ENCODE peak calls at places on chromosomes 16 and 17, in seven cellular contexts. X is mucosa of descending colon, R is fibroblast of mammary gland, J is endothelial cell of umbilical vein, B is breast epithelium, W is fibroblast of villous mesenchyme, C is testis. Q is an unnamed sample.

GRCh38 chr17:81572499-81573030 is 20.4 kb upstream of the FAAP100 start:
- DNase-seq in W (no peak), J (no peak), B (no peak), X (no peak), R (no peak), C (no peak), Q (no peak)

GRCh38 chr16:78768723-78769122 is 669.3 kb downstream of the WWOX start:
- DNase-seq in J (no peak), C (no peak), X (no peak), B (no peak), W (no peak), R (no peak), Q (no peak)

GRCh38 chr17:37848690-37849616 is 75.3 kb upstream of the TBC1D3K start:
- DNase-seq in B (no peak), C (no peak), J (peak), R (peak), W (peak), X (no peak), Q (peak)

GRCh38 chr17:1643999-1644492 is 1.5 kb downstream of the SCARF1 start:
- DNase-seq in J (peak), B (no peak), C (no peak), W (no peak), R (no peak), X (no peak), Q (no peak)

GRCh38 chr16:4960579-4960978 is 2.4 kb downstream of the SEC14L5 start:
- DNase-seq in J (no peak), B (no peak), C (no peak), W (no peak), R (no peak), X (no peak), Q (no peak)

GRCh38 chr16:54397838-54398237 is 111.3 kb upstream of the IRX3 start:
- DNase-seq in X (no peak), J (no peak), W (no peak), B (no peak), C (no peak), R (no peak), Q (no peak)

GRCh38 chr16:24736758-24737157 is 7.3 kb downstream of the TNRC6A start:
- DNase-seq in W (peak), R (no peak), B (no peak), X (no peak), J (no peak), C (peak), Q (no peak)

GRCh38 chr17:67759355-67760171 is 41.8 kb downstream of the NOL11 start:
- DNase-seq in J (no peak), C (peak), B (no peak), X (no peak), W (peak), R (peak), Q (peak)

GRCh38 chr17:42392664-42393415 is 4.6 kb upstream of the STAT3 start:
- DNase-seq in W (no peak), C (no peak), J (no peak), B (no peak), X (no peak), R (no peak), Q (no peak)

GRCh38 chr17:28494445-28495188 is 11.5 kb upstream of the FOXN1 start:
- DNase-seq in W (peak), X (peak), B (peak), R (peak), C (peak), J (peak), Q (peak)

GRCh38 chr16:78599271-78599670 is 499.8 kb downstream of the WWOX start:
- DNase-seq in X (no peak), C (no peak), W (no peak), B (no peak), J (no peak), R (no peak), Q (no peak)

GRCh38 chr16:82715833-82716232 is 89.1 kb downstream of the CDH13 start:
- DNase-seq in R (no peak), W (no peak), C (no peak), X (no peak), J (no peak), B (no peak), Q (peak)

DNA sequence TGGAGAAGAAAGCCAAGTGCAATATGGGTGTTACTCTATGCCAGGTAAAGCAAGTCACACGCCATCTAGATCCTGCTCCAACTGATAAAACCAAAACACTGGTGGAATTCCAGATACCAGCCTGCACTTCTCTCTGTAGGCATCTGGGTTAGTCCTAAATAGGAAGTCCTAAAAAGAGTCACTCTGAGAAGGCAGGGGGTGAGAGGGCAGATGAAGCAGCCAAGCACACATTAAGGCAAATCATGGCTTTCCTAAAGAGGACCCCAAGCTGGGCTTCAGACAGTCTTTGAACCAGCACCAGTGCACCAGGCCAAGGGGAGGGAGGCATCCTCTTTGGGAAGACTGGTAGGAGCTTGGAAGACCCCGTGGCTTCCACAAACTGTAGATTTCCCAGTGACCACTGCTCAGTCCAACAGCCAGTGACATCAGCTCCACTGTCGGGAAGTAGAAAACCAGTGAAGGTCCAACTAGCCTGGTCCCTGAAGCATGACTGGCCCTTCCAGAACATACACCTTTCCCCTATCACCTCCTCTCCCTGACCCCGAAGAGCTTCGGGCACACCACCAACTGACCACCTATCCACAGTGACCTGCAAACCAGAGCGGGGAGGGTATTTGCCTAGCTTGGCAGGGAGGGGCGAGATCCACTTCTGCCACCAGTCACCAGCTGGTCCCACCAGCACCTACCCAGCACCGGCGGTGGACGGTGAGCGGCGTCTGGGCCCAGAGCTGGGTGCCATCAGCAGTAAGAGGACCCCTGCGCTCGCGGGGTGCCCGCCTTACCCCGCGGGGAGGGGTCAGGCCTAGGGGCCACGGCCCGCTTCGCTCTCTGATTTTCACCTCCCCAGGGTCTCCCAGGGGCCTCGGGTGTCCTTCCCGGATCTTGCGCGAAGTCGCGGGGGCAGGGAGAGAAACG is 1.0 kb downstream of the LITAF start:
- DNase-seq in R (no peak), B (no peak), X (peak), W (peak), C (peak), J (no peak), Q (no peak)
- H3K4me3 ChIP-seq in R (peak), B (peak), X (peak), W (peak), C (peak), J (peak), Q (peak)

GRCh38 chr16:58105619-58106018 is 23.6 kb downstream of the CFAP20 start:
- DNase-seq in R (no peak), B (no peak), J (peak), C (no peak), W (no peak), X (no peak), Q (no peak)
- TF ChIP-seq CTCF in R (no peak), B (no peak), J (no peak), C (no peak), W (no peak), X (no peak), Q (no peak)

GRCh38 chr16:30997000-30997886 is 12.2 kb downstream of the HSD3B7 start:
- DNase-seq in B (peak), J (peak), W (peak), R (peak), C (peak), X (peak), Q (peak)
- H3K4me3 ChIP-seq in B (peak), J (peak), W (peak), R (peak), C (peak), X (no peak), Q (peak)

DNA sequence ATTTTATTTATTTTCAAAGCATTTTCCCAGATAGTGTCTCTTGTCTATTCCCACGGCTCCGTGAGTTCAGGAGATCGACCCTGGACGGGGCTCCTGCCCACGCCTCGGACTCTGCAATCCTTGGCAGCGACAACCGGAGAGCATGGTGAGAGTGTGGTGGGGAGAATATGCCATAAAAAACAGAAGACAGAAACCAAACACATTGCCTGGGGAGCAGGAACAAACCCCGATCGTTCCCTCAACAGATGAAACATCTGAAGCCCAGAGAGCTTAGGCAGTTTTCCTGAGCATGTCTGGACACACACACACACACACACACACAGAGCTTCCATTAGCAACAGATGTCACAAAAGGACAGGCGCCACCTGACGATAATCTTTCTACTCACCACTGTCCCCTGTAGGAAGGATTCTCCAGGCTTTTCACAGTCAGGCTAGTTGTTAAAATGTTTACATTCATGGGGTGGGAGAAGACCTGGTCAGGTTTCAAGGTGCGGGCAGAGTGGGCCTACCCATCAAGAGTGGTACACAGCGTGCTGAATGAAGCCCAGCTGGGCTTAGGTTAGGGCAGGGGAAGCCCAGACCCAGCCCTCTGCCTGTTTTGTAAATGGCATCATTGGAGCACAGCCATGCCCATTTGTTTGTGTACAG is 230.4 kb upstream of the TNRC6C start:
- DNase-seq in B (no peak), J (no peak), W (peak), R (peak), C (peak), X (no peak), Q (no peak)
- TF ChIP-seq CTCF in B (peak), J (no peak), W (peak), R (peak), C (peak), X (no peak), Q (no peak)

DNA sequence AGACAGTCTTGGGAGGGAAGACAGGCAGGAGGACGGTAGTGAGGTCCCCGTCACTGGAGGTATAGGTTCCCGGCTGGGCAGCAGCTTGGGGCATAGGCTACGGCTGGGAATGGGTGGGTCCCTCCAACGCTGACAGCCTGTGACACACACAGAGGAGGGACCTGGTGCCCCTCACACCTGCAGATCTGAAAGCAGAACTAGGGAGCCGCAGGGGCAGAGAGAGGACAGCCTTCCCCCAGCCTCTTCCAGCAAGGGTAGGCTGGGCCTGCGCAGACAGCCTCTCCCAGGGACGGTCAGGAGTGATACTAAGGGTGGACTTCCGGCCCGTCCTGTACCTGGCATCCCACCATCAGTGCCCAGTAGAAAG is 2.0 kb downstream of the P2RX1 start:
- DNase-seq in X (peak), J (no peak), W (no peak), B (no peak), R (no peak), C (no peak), Q (no peak)
- H3K4me3 ChIP-seq in X (no peak), J (no peak), W (no peak), B (no peak), R (no peak), C (no peak), Q (no peak)

GRCh38 chr17:31415004-31415454 is 23.6 kb downstream of the RAB11FIP4 start:
- DNase-seq in B (no peak), R (no peak), X (peak), J (no peak), C (no peak), W (no peak), Q (no peak)
- TF ChIP-seq CTCF in B (no peak), R (no peak), X (no peak), J (no peak), C (no peak), W (no peak), Q (no peak)

DNA sequence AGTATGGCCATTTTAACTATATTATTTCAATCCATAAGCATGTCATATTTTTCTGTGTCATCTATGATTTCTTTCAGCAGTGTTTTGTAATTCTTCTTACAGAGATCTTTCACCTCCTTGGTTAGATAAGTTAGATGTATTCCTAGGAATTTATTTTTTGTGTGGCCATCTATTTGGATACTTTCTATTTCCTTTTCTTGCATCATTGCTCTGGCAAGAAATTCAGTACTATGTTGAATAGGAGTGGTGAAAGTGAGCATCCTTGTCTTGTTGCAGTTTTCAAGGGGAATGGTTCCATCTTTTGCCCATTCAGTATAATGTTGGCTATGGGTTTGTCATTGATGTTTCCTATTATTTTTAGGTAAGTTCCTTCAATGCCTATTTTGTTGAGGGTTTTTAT is 15.1 kb upstream of the ABCA9 start:
- DNase-seq in C (no peak), J (no peak), X (no peak), W (no peak), R (no peak), B (no peak), Q (no peak)
- H3K4me3 ChIP-seq in C (no peak), J (no peak), X (no peak), W (no peak), R (no peak), B (no peak), Q (no peak)

Q was measured in fibroblast of pulmonary artery.